ENCODE peak calls at places on chromosome 13, in nine cellular contexts. One of them, this sample, is unnamed.

GRCh38 chr13:33766724-33767123 is 51.2 kb upstream of the RFC3 start:
- DNase-seq in breast epithelium: no peak
- DNase-seq in vagina: no peak
- DNase-seq in stomach: no peak
- DNase-seq in GM12892: no peak
- DNase-seq in transverse colon: no peak
- DNase-seq in spleen: no peak
- DNase-seq in HCT116: no peak
- DNase-seq in GM12891: no peak
- DNase-seq in this sample: no peak

GRCh38 chr13:40401911-40402776 is 264.3 kb downstream of the FOXO1 start:
- DNase-seq in breast epithelium: peak; percentile 84
- DNase-seq in vagina: peak; percentile 98
- DNase-seq in stomach: peak; percentile 85
- DNase-seq in GM12892: no peak
- DNase-seq in transverse colon: peak; percentile 96
- DNase-seq in spleen: peak; percentile 94
- DNase-seq in HCT116: peak; percentile 64
- DNase-seq in GM12891: no peak
- DNase-seq in this sample: no peak

GRCh38 chr13:33799950-33800592 is 17.9 kb upstream of the RFC3 start:
- DNase-seq in breast epithelium: no peak
- DNase-seq in vagina: no peak
- DNase-seq in stomach: no peak
- DNase-seq in GM12892: no peak
- DNase-seq in transverse colon: no peak
- DNase-seq in spleen: no peak
- DNase-seq in HCT116: peak; percentile 12
- DNase-seq in GM12891: no peak
- DNase-seq in this sample: no peak

GRCh38 chr13:21974741-21975140 is 303.9 kb downstream of the FGF9 start:
- DNase-seq in breast epithelium: no peak
- DNase-seq in vagina: no peak
- DNase-seq in stomach: no peak
- DNase-seq in GM12892: no peak
- DNase-seq in transverse colon: no peak
- DNase-seq in spleen: no peak
- DNase-seq in HCT116: no peak
- DNase-seq in GM12891: no peak
- DNase-seq in this sample: no peak

GRCh38 chr13:61770697-61771096 is 355.0 kb upstream of the PCDH20 start:
- DNase-seq in breast epithelium: no peak
- DNase-seq in vagina: no peak
- DNase-seq in stomach: no peak
- DNase-seq in GM12892: no peak
- DNase-seq in transverse colon: no peak
- DNase-seq in spleen: no peak
- DNase-seq in HCT116: no peak
- DNase-seq in GM12891: no peak
- DNase-seq in this sample: no peak

GRCh38 chr13:75296651-75297050 is 185.3 kb downstream of the TBC1D4 start:
- DNase-seq in breast epithelium: no peak
- DNase-seq in vagina: no peak
- DNase-seq in stomach: no peak
- DNase-seq in GM12892: no peak
- DNase-seq in transverse colon: no peak
- DNase-seq in spleen: no peak
- DNase-seq in HCT116: no peak
- DNase-seq in GM12891: no peak
- DNase-seq in this sample: no peak

GRCh38 chr13:78586706-78587105 is 16.6 kb downstream of the POU4F1 start:
- DNase-seq in breast epithelium: no peak
- DNase-seq in vagina: no peak
- DNase-seq in stomach: no peak
- DNase-seq in GM12892: no peak
- DNase-seq in transverse colon: no peak
- DNase-seq in spleen: no peak
- DNase-seq in HCT116: no peak
- DNase-seq in GM12891: no peak
- DNase-seq in this sample: peak; percentile 56

GRCh38 chr13:109725995-109726637 is 60.3 kb downstream of the IRS2 start:
- DNase-seq in breast epithelium: no peak
- DNase-seq in vagina: peak; percentile 69
- DNase-seq in stomach: no peak
- DNase-seq in GM12892: no peak
- DNase-seq in transverse colon: no peak
- DNase-seq in spleen: no peak
- DNase-seq in HCT116: no peak
- DNase-seq in GM12891: no peak
- DNase-seq in this sample: no peak

GRCh38 chr13:97165527-97166425 is 56.4 kb upstream of the MBNL2 start:
- DNase-seq in breast epithelium: no peak
- DNase-seq in vagina: no peak
- DNase-seq in stomach: no peak
- DNase-seq in GM12892: no peak
- DNase-seq in transverse colon: no peak
- DNase-seq in spleen: no peak
- DNase-seq in HCT116: no peak
- DNase-seq in GM12891: no peak
- DNase-seq in this sample: no peak

GRCh38 chr13:60267498-60268202 is 103.9 kb upstream of the DIAPH3 start:
- DNase-seq in breast epithelium: no peak
- DNase-seq in vagina: no peak
- DNase-seq in stomach: no peak
- DNase-seq in GM12892: no peak
- DNase-seq in transverse colon: peak; percentile 13
- DNase-seq in spleen: no peak
- DNase-seq in HCT116: no peak
- DNase-seq in GM12891: no peak
- DNase-seq in this sample: peak; percentile 36

GRCh38 chr13:74487091-74487722 is 353.0 kb upstream of the KLF12 start:
- DNase-seq in breast epithelium: no peak
- DNase-seq in vagina: no peak
- DNase-seq in stomach: no peak
- DNase-seq in GM12892: no peak
- DNase-seq in transverse colon: no peak
- DNase-seq in spleen: no peak
- DNase-seq in HCT116: no peak
- DNase-seq in GM12891: no peak
- DNase-seq in this sample: peak; percentile 22

GRCh38 chr13:34462843-34463242 is 479.2 kb upstream of the NBEA start:
- DNase-seq in breast epithelium: no peak
- DNase-seq in vagina: no peak
- DNase-seq in stomach: peak; percentile 29
- DNase-seq in GM12892: no peak
- DNase-seq in transverse colon: no peak
- DNase-seq in spleen: no peak
- DNase-seq in HCT116: peak; percentile 51
- DNase-seq in GM12891: no peak
- DNase-seq in this sample: no peak

GRCh38 chr13:29573190-29573589 is 22.3 kb downstream of the SLC7A1 start:
- DNase-seq in breast epithelium: peak; percentile 72
- DNase-seq in vagina: no peak
- DNase-seq in stomach: peak; percentile 53
- DNase-seq in GM12892: no peak
- DNase-seq in transverse colon: peak; percentile 78
- DNase-seq in spleen: no peak
- DNase-seq in HCT116: no peak
- DNase-seq in GM12891: peak; percentile 22
- DNase-seq in this sample: peak; percentile 36

GRCh38 chr13:21076265-21076653 is 14.9 kb upstream of the LATS2 start:
- DNase-seq in breast epithelium: no peak
- DNase-seq in vagina: no peak
- DNase-seq in stomach: no peak
- DNase-seq in GM12892: no peak
- DNase-seq in transverse colon: no peak
- DNase-seq in spleen: no peak
- DNase-seq in HCT116: no peak
- DNase-seq in GM12891: no peak
- DNase-seq in this sample: peak; percentile 79

GRCh38 chr13:92573467-92574057 is 653.0 kb upstream of the GPC6 start:
- DNase-seq in breast epithelium: no peak
- DNase-seq in vagina: no peak
- DNase-seq in stomach: no peak
- DNase-seq in GM12892: no peak
- DNase-seq in transverse colon: no peak
- DNase-seq in spleen: no peak
- DNase-seq in HCT116: no peak
- DNase-seq in GM12891: no peak
- DNase-seq in this sample: no peak

GRCh38 chr13:113034451-113035208 is 65.6 kb downstream of the MCF2L start:
- DNase-seq in breast epithelium: no peak
- DNase-seq in vagina: no peak
- DNase-seq in stomach: peak; percentile 38
- DNase-seq in GM12892: no peak
- DNase-seq in transverse colon: peak; percentile 24
- DNase-seq in spleen: no peak
- DNase-seq in HCT116: no peak
- DNase-seq in GM12891: no peak
- DNase-seq in this sample: peak; percentile 50

GRCh38 chr13:112934075-112934474 is 34.9 kb upstream of the MCF2L start:
- DNase-seq in breast epithelium: no peak
- DNase-seq in vagina: no peak
- DNase-seq in stomach: no peak
- DNase-seq in GM12892: no peak
- DNase-seq in transverse colon: no peak
- DNase-seq in spleen: no peak
- DNase-seq in HCT116: no peak
- DNase-seq in GM12891: no peak
- DNase-seq in this sample: no peak

GRCh38 chr13:110187501-110188161 is 119.3 kb downstream of the COL4A1 start:
- DNase-seq in breast epithelium: no peak
- DNase-seq in vagina: no peak
- DNase-seq in stomach: no peak
- DNase-seq in GM12892: no peak
- DNase-seq in transverse colon: no peak
- DNase-seq in spleen: no peak
- DNase-seq in HCT116: no peak
- DNase-seq in GM12891: no peak
- DNase-seq in this sample: no peak

GRCh38 chr13:97043302-97043701 is 49.0 kb upstream of the OXGR1 start:
- DNase-seq in breast epithelium: no peak
- DNase-seq in vagina: no peak
- DNase-seq in stomach: no peak
- DNase-seq in GM12892: no peak
- DNase-seq in transverse colon: no peak
- DNase-seq in spleen: no peak
- DNase-seq in HCT116: no peak
- DNase-seq in GM12891: no peak
- DNase-seq in this sample: no peak

GRCh38 chr13:24540236-24541126 is 27.9 kb upstream of the PARP4 start:
- DNase-seq in breast epithelium: no peak
- DNase-seq in vagina: no peak
- DNase-seq in stomach: no peak
- DNase-seq in GM12892: no peak
- DNase-seq in transverse colon: no peak
- DNase-seq in spleen: peak; percentile 69
- DNase-seq in HCT116: no peak
- DNase-seq in GM12891: peak; percentile 13
- DNase-seq in this sample: peak; percentile 84

GRCh38 chr13:94325660-94326059 is 153.8 kb downstream of the DCT start:
- DNase-seq in breast epithelium: no peak
- DNase-seq in vagina: peak; percentile 64
- DNase-seq in stomach: no peak
- DNase-seq in GM12892: no peak
- DNase-seq in transverse colon: no peak
- DNase-seq in spleen: no peak
- DNase-seq in HCT116: no peak
- DNase-seq in GM12891: no peak
- DNase-seq in this sample: no peak

GRCh38 chr13:19795956-19796355 is 13.2 kb upstream of the PSPC1 start:
- DNase-seq in breast epithelium: no peak
- DNase-seq in vagina: no peak
- DNase-seq in stomach: no peak
- DNase-seq in GM12892: no peak
- DNase-seq in transverse colon: no peak
- DNase-seq in spleen: no peak
- DNase-seq in HCT116: no peak
- DNase-seq in GM12891: no peak
- DNase-seq in this sample: no peak

DNA sequence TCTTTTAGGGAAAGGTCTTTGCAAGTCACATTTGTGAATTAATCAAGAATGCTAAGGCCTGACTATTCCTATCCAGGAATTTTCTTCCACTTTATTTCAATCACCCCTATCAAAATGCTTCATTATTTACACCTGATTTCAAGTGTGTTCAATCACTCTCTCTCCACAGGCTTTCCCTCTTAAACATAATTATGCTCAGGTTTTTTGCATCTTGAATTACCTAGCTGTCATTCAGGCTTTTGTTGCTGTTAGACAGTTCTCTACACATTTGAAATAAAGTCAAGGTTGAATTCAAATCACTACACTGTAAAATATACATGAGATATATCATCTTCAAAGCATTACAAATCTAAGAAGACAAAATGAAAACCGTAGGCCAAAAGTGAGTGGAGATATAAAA is 941.3 kb upstream of the SLITRK1 start:
- DNase-seq in breast epithelium: no peak
- DNase-seq in vagina: no peak
- DNase-seq in stomach: no peak
- DNase-seq in GM12892: no peak
- DNase-seq in transverse colon: no peak
- DNase-seq in spleen: no peak
- DNase-seq in HCT116: no peak
- DNase-seq in GM12891: no peak
- DNase-seq in this sample: no peak
- TF ChIP-seq POLR2AphosphoS5 in breast epithelium: no peak
- TF ChIP-seq POLR2AphosphoS5 in vagina: no peak
- TF ChIP-seq POLR2AphosphoS5 in stomach: no peak
- TF ChIP-seq POLR2AphosphoS5 in GM12892: no peak
- TF ChIP-seq POLR2AphosphoS5 in transverse colon: no peak
- TF ChIP-seq POLR2AphosphoS5 in spleen: no peak
- TF ChIP-seq POLR2AphosphoS5 in HCT116: no peak
- TF ChIP-seq POLR2AphosphoS5 in GM12891: no peak
- TF ChIP-seq POLR2AphosphoS5 in this sample: no peak

GRCh38 chr13:23466144-23467002 is 32.9 kb upstream of the SACS start:
- DNase-seq in breast epithelium: peak; percentile 37
- DNase-seq in vagina: no peak
- DNase-seq in stomach: peak; percentile 61
- DNase-seq in GM12892: peak; percentile 46
- DNase-seq in transverse colon: peak; percentile 57
- DNase-seq in spleen: peak; percentile 91
- DNase-seq in HCT116: peak; percentile 54
- DNase-seq in GM12891: peak; percentile 42
- DNase-seq in this sample: peak; percentile 67
- TF ChIP-seq POLR2A in breast epithelium: no peak
- TF ChIP-seq POLR2A in vagina: no peak
- TF ChIP-seq POLR2A in stomach: no peak
- TF ChIP-seq POLR2A in GM12892: peak; percentile 56
- TF ChIP-seq POLR2A in transverse colon: no peak
- TF ChIP-seq POLR2A in spleen: no peak
- TF ChIP-seq POLR2A in HCT116: no peak
- TF ChIP-seq POLR2A in GM12891: peak; percentile 47
- TF ChIP-seq POLR2A in this sample: no peak

GRCh38 chr13:48158915-48159314 is 64.0 kb upstream of the MED4 start:
- DNase-seq in breast epithelium: no peak
- DNase-seq in vagina: no peak
- DNase-seq in stomach: no peak
- DNase-seq in GM12892: no peak
- DNase-seq in transverse colon: no peak
- DNase-seq in spleen: no peak
- DNase-seq in HCT116: no peak
- DNase-seq in GM12891: no peak
- DNase-seq in this sample: peak; percentile 42
- TF ChIP-seq POLR2AphosphoS5 in breast epithelium: no peak
- TF ChIP-seq POLR2AphosphoS5 in vagina: no peak
- TF ChIP-seq POLR2AphosphoS5 in stomach: no peak
- TF ChIP-seq POLR2AphosphoS5 in GM12892: no peak
- TF ChIP-seq POLR2AphosphoS5 in transverse colon: no peak
- TF ChIP-seq POLR2AphosphoS5 in spleen: no peak
- TF ChIP-seq POLR2AphosphoS5 in HCT116: no peak
- TF ChIP-seq POLR2AphosphoS5 in GM12891: no peak
- TF ChIP-seq POLR2AphosphoS5 in this sample: no peak

GRCh38 chr13:91355826-91356710 is 8.6 kb downstream of the MIR17HG start:
- DNase-seq in breast epithelium: no peak
- DNase-seq in vagina: no peak
- DNase-seq in stomach: no peak
- DNase-seq in GM12892: no peak
- DNase-seq in transverse colon: no peak
- DNase-seq in spleen: no peak
- DNase-seq in HCT116: no peak
- DNase-seq in GM12891: no peak
- DNase-seq in this sample: no peak
- TF ChIP-seq POLR2A in breast epithelium: no peak
- TF ChIP-seq POLR2A in vagina: no peak
- TF ChIP-seq POLR2A in stomach: no peak
- TF ChIP-seq POLR2A in GM12892: peak; percentile 40
- TF ChIP-seq POLR2A in transverse colon: no peak
- TF ChIP-seq POLR2A in spleen: no peak
- TF ChIP-seq POLR2A in HCT116: no peak
- TF ChIP-seq POLR2A in GM12891: peak; percentile 72
- TF ChIP-seq POLR2A in this sample: no peak